ENCODE peak calls at places on chromosomes 1 and 21, in four cellular contexts. L is DMS153, E is kidney, F is psoas muscle. T is an unnamed sample.

GRCh38 chr1:65512967-65513777 is 92.7 kb downstream of the LEPR start:
- DNase-seq in F (no peak), E (no peak), L (no peak), T (no peak)

GRCh38 chr1:193786996-193787546 is 600.7 kb upstream of the B3GALT2 start:
- DNase-seq in E (no peak), L (no peak), F (no peak), T (no peak)

GRCh38 chr1:150537732-150538684 is 11.2 kb upstream of the ADAMTSL4 start:
- DNase-seq in F (peak), L (no peak), E (no peak), T (no peak)

GRCh38 chr21:41759214-41759840 is 7.5 kb downstream of the RIPK4 start:
- DNase-seq in L (no peak), F (no peak), E (no peak), T (no peak)

GRCh38 chr1:35656148-35656862 is 15.0 kb upstream of the PSMB2 start:
- DNase-seq in L (no peak), F (no peak), E (no peak), T (no peak)

GRCh38 chr1:231420959-231421615 is 1.0 kb downstream of the EGLN1 start:
- DNase-seq in L (no peak), F (peak), E (peak), T (peak)

GRCh38 chr1:33097137-33097611 is 16.2 kb downstream of the AZIN2 start:
- DNase-seq in L (no peak), E (no peak), F (no peak), T (no peak)

GRCh38 chr1:219585837-219586465 is 27.0 kb downstream of the ZC3H11B start:
- DNase-seq in L (no peak), E (no peak), F (no peak), T (no peak)

GRCh38 chr1:47669081-47669585 is 231.3 kb downstream of the FOXD2 start:
- DNase-seq in L (no peak), E (no peak), F (no peak), T (no peak)

GRCh38 chr21:43278766-43279577 is 110.2 kb downstream of the CRYAA start:
- DNase-seq in E (peak), F (no peak), L (no peak), T (no peak)

GRCh38 chr1:241240084-241240483 is 116.9 kb downstream of the RGS7 start:
- DNase-seq in F (no peak), L (no peak), E (no peak), T (no peak)

GRCh38 chr1:168623003-168623828 is 46.8 kb downstream of the XCL1 start:
- DNase-seq in F (peak), E (no peak), L (no peak), T (no peak)

GRCh38 chr1:179178965-179179364 is 50.5 kb downstream of the ABL2 start:
- DNase-seq in L (no peak), E (no peak), F (no peak), T (no peak)

GRCh38 chr1:203769505-203770343 is 4.7 kb downstream of the LAX1 start:
- DNase-seq in L (peak), E (peak), F (peak), T (peak)

GRCh38 chr1:214281902-214282695 is 1.1 kb downstream of the SMYD2 start:
- DNase-seq in L (peak), E (no peak), F (peak), T (peak)

GRCh38 chr21:45140346-45140940 is 66.1 kb downstream of the ADARB1 start:
- DNase-seq in E (peak), L (peak), F (peak), T (peak)

GRCh38 chr1:168676029-168676812 is 52.8 kb downstream of the DPT start:
- DNase-seq in L (no peak), E (no peak), F (no peak), T (no peak)

GRCh38 chr1:160030657-160031367 is 978 bp downstream of the PIGM start:
- DNase-seq in L (no peak), F (no peak), E (peak), T (no peak)

GRCh38 chr1:27391511-27392095 is 819 bp upstream of the GPR3 start:
- DNase-seq in L (peak), F (peak), E (peak), T (peak)

GRCh38 chr1:153353226-153353947 is 4.3 kb upstream of the S100A9 start:
- DNase-seq in E (no peak), F (no peak), L (no peak), T (peak)

GRCh38 chr1:9242338-9242969 is 7.9 kb downstream of the H6PD start:
- DNase-seq in E (peak), L (no peak), F (peak), T (no peak)

GRCh38 chr1:93980320-93980744 is 71.1 kb upstream of the GCLM start:
- DNase-seq in F (no peak), E (no peak), L (peak), T (peak)

GRCh38 chr1:200739499-200740290 is 1.0 kb downstream of the CAMSAP2 start:
- DNase-seq in E (no peak), F (peak), L (no peak), T (peak)

GRCh38 chr1:36778773-36779172 is 255.5 kb downstream of the GRIK3 start:
- DNase-seq in L (peak), E (no peak), F (no peak), T (peak)

GRCh38 chr1:227915564-227916553 is 31.9 kb downstream of the WNT9A start:
- DNase-seq in E (peak), F (no peak), L (no peak), T (no peak)

GRCh38 chr1:28668956-28669719 is 554 bp downstream of the GMEB1 start:
- DNase-seq in E (peak), L (peak), F (peak), T (peak)

GRCh38 chr1:47894718-47895393 is 102.3 kb downstream of the TRABD2B start:
- DNase-seq in L (no peak), E (peak), F (peak), T (no peak)

GRCh38 chr1:42926235-42926869 is 32.3 kb downstream of the SLC2A1 start:
- DNase-seq in L (no peak), F (no peak), E (no peak), T (no peak)

T was measured in NCI-H1092 treated with DMSO at 0.1 percent for 48 hours.